ENCODE peak calls at places on chromosomes 5 and 9, in four cellular contexts. J is trophoblast cell, V is neuronal stem cell, I is H1. E is an unnamed sample. For H3K79me1, the result is how much of the 10 kb centered on the place peaks cover.

GRCh38 chr9:132460240-132460639 is 50.2 kb downstream of the CFAP77 start:
- DNase-seq in I (no peak), J (no peak), V (no peak), E (no peak)

GRCh38 chr5:95822408-95823240 is at the start of gene GLRX:
- DNase-seq in J (peak), V (peak), I (peak), E (peak)

GRCh38 chr5:36690041-36690941 is 83.9 kb downstream of the SLC1A3 start:
- DNase-seq in I (peak), V (peak), J (peak), E (peak)

GRCh38 chr5:154850255-154851062 is at the start of gene FAXDC2:
- DNase-seq in J (no peak), V (peak), I (no peak), E (peak)

GRCh38 chr9:126158591-126159519 is 167.8 kb upstream of the MVB12B start:
- DNase-seq in I (no peak), J (no peak), V (no peak), E (no peak)

GRCh38 chr5:146904890-146905289 is 26.3 kb upstream of the PPP2R2B start:
- DNase-seq in I (no peak), V (no peak), J (no peak), E (no peak)

GRCh38 chr5:10521466-10522223 is 42.2 kb upstream of the ANKRD33B start:
- DNase-seq in I (no peak), J (no peak), V (no peak), E (no peak)

GRCh38 chr9:19284729-19285128 is 54.2 kb downstream of the DENND4C start:
- DNase-seq in J (no peak), V (no peak), I (no peak), E (no peak)

GRCh38 chr5:146073239-146073900 is 32.0 kb downstream of the PLAC8L1 start:
- DNase-seq in J (no peak), I (no peak), V (no peak), E (no peak)

GRCh38 chr5:131814990-131815389 is 18.2 kb upstream of the FNIP1 start:
- DNase-seq in J (peak), V (no peak), I (no peak), E (peak)

GRCh38 chr5:125446986-125447385 is 700.5 kb upstream of the ZNF608 start:
- DNase-seq in J (no peak), V (no peak), I (no peak), E (peak)

GRCh38 chr9:12155731-12156130 is 537.5 kb upstream of the TYRP1 start:
- DNase-seq in J (no peak), I (no peak), V (no peak), E (no peak)

GRCh38 chr9:81146684-81147337 is 542.5 kb downstream of the TLE1 start:
- DNase-seq in V (no peak), I (no peak), J (no peak), E (no peak)

GRCh38 chr5:2759091-2759490 is 7.6 kb upstream of the IRX2 start:
- DNase-seq in I (no peak), J (no peak), V (no peak), E (no peak)

GRCh38 chr9:100221538-100221937 is 122.5 kb downstream of the INVS start:
- DNase-seq in I (no peak), V (no peak), J (no peak), E (no peak)

GRCh38 chr5:132260051-132260450 is 2.6 kb downstream of the PDLIM4 start:
- DNase-seq in I (no peak), J (no peak), V (no peak), E (peak)

GRCh38 chr9:98218562-98219363 is 26.3 kb upstream of the CORO2A start:
- DNase-seq in I (peak), V (no peak), J (no peak), E (no peak)

GRCh38 chr5:40447438-40447837 is 232.3 kb upstream of the PTGER4 start:
- DNase-seq in J (no peak), I (no peak), V (no peak), E (peak)

GRCh38 chr5:72154076-72154756 is 46.9 kb downstream of the MAP1B start:
- DNase-seq in I (no peak), J (no peak), V (no peak), E (peak)

GRCh38 chr5:72152506-72152905 is 45.2 kb downstream of the MAP1B start:
- DNase-seq in I (no peak), V (no peak), J (no peak), E (peak)

GRCh38 chr5:72151646-72152045 is 44.4 kb downstream of the MAP1B start:
- DNase-seq in J (no peak), I (no peak), V (no peak), E (peak)

GRCh38 chr5:72151169-72151568 is 43.9 kb downstream of the MAP1B start:
- DNase-seq in V (no peak), J (no peak), I (no peak), E (no peak)

DNA sequence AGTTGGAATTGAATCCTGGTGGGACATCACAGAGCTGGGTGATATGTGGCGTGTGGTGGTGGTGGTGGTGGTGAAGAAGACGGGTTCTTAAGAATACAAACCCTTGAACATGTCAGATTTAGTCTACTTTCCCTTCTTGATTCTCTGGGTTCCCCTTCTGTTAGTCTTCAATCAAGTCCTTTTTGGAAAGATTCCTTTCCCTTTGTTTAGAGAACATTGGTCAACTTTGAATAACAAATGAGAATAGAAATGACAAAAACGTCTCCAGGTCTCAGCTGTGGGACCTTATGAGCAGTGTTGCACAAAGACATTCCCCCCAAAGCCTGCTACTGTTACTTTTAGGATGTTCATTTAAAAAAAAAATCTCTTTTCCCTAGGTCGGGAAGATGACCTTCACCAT is 46.3 kb downstream of the MAP1B start:
- DNase-seq in V (no peak), I (no peak), J (no peak), E (no peak)
- H3K79me1 ChIP-seq in V (under half), I (under half), J (under half), E (under half)

GRCh38 chr9:135684691-135685090 is 14.6 kb downstream of the SOHLH1 start:
- DNase-seq in J (no peak), V (no peak), I (no peak), E (no peak)

GRCh38 chr9:135680091-135680490 is 17.0 kb downstream of the LCN9 start:
- DNase-seq in J (no peak), V (no peak), I (no peak), E (no peak)

GRCh38 chr9:135681161-135681560 is 18.1 kb downstream of the LCN9 start:
- DNase-seq in V (no peak), J (no peak), I (no peak), E (no peak)

GRCh38 chr9:135687216-135687615 is 12.1 kb downstream of the SOHLH1 start:
- DNase-seq in I (no peak), J (no peak), V (no peak), E (no peak)

DNA sequence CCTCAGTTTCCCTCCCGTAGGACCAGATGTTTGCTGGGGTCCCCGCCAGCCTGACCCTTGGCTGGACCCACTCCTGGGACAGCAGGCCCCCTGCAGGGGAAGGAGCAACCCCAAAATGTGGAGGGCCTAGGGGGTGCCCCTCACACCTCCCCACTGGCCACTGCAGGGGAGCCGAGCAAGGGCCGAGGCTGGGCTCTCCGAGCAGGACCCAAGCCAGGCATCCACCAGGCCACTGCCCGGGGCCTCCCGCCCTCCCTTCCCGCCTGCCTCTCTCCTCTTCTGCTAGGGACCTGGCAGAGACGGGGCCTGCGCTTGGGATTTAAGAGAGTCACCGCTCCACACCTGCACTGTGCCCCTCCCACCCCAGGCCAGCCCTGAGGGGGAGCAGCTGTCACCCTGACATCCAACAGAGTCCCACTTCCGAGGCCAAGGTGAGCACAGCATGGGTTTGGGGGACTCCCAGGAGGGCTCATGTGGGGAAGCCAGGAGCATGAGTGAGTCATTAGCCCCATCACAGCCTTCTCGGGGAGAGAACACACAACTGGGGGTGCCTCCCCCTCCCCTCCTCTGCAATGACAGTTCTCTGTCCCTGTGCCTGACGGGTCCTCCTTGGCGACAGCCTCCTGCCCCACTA is 15.8 kb downstream of the SOHLH1 start:
- DNase-seq in I (no peak), J (no peak), V (no peak), E (no peak)
- H2BK12ac ChIP-seq in I (no peak), J (no peak), V (no peak), E (no peak)

GRCh38 chr9:34590376-34591090 is 1.0 kb upstream of the CNTFR start:
- DNase-seq in J (no peak), V (no peak), I (no peak), E (peak)
- H3K4me3 ChIP-seq in J (no peak), V (peak), I (peak), E (no peak)

GRCh38 chr9:272251-273213 is 57.9 kb downstream of the DOCK8 start:
- DNase-seq in V (no peak), I (no peak), J (no peak), E (no peak)
- H3K79me1 ChIP-seq in V (under half), I (under half), J (under half), E (under half)

GRCh38 chr5:68922172-68922987 is 171.4 kb upstream of the SLC30A5 start:
- DNase-seq in J (no peak), V (no peak), I (peak), E (no peak)

GRCh38 chr5:68918306-68918705 is 175.5 kb upstream of the SLC30A5 start:
- DNase-seq in J (no peak), V (no peak), I (no peak), E (no peak)

GRCh38 chr5:68919988-68920490 is 173.8 kb upstream of the SLC30A5 start:
- DNase-seq in V (no peak), I (no peak), J (no peak), E (no peak)

GRCh38 chr5:68924490-68925145 is 169.2 kb upstream of the SLC30A5 start:
- DNase-seq in I (no peak), V (no peak), J (peak), E (peak)

GRCh38 chr5:68920888-68921287 is 172.9 kb upstream of the SLC30A5 start:
- DNase-seq in J (no peak), V (no peak), I (no peak), E (no peak)
- H2BK12ac ChIP-seq in J (no peak), V (no peak), I (peak), E (no peak)

GRCh38 chr9:136052991-136053756 is 41.9 kb downstream of the NACC2 start:
- DNase-seq in V (no peak), J (no peak), I (no peak), E (peak)
- H3K4me3 ChIP-seq in V (no peak), J (no peak), I (no peak), E (no peak)

DNA sequence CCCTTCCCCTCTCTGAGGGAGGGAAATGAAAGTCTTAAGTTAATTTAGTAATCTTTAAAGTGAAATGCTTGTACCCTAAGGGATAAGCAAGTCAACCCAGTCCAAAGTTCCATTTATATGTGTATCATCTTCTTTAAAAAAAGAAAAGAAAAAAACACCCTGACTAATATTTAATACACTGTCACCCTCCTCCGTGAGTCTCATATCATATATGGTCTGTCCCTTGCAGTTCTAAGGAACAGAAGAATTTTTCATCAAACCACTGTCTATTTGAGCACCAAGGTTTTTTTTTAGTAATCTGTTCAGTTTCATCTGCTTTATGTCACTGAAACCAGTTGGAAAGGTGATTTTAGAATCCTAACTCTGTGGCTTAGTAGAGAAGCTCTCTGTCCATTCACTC is 15.2 kb downstream of the TNIP1 start:
- DNase-seq in V (no peak), J (no peak), I (no peak), E (no peak)
- H3K79me1 ChIP-seq in V (under half), J (under half), I (under half), E (under half)

DNA sequence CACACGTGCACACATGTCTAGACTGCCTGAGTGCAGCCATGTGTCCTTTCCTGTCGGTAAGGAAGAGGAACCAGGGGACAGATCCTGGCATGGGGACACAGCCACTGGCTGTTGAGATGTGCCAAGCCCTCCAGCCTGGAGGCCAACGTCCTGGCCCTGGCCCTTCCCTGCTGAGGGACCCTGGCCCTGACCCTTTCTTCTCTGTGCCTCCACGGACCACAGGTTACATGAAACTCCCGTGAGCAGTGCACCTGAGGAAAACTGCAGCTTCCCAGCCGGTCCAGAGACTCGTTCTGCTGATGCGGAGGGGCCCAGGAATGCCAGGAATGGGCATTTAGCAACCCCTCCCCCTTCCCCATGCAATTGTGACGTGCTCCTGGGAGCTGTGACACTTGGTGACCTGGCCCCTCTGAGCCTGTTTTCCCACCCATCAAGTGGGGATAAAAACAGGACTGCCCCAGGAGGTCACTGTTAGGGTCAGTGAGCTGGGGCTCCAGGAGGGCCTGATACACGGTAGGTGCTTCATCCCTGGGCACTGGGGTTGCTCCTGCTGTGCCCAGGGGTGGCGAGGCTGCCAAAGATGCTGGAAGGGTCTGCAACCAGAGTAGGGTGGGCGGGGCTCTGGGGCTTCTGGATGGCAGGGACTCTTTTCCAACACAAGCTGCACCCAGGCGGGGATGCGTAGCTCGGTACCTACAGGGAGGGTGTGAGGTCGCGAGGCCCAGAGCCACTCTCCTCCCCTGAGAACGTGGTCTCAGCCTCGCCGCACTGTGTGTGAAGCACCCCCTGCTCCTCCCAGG is 151.5 kb downstream of the C9orf50 start:
- DNase-seq in I (no peak), J (no peak), V (peak), E (no peak)
- H2BK12ac ChIP-seq in I (peak), J (peak), V (peak), E (peak)

E was measured in mesenchymal stem cell.